ENCODE peak calls at places on chromosomes 4 and X, in seven cellular contexts. One of them, this sample, is unnamed.

GRCh38 chr4:2796261-2797187 is 3.6 kb downstream of the SH3BP2 start:
- DNase-seq in mucosa of gallbladder: peak; percentile 88
- DNase-seq in fibroblast of pulmonary artery: no peak
- DNase-seq in activated naive CD4-positive, alpha-beta T cell treated with anti-CD3 and anti-CD28 coated beads, Interleukin-2, amount 50 U/mL, for 72 hours: peak; percentile 44
- DNase-seq in gastrocnemius medialis: peak; percentile 8
- DNase-seq in kidney tubule cell: peak; percentile 97
- DNase-seq in stimulated activated CD4-positive, alpha-beta T cell treated with anti-CD3 and anti-CD28 coated beads, TNF-alpha, amount 100 ng/mL, for 1 hour: no peak
- DNase-seq in this sample: peak; percentile 85

GRCh38 chr4:140099993-140100392 is 54.0 kb downstream of the MAML3 start:
- DNase-seq in stimulated activated CD4-positive, alpha-beta T cell treated with anti-CD3 and anti-CD28 coated beads, TNF-alpha, amount 100 ng/mL, for 1 hour: no peak
- DNase-seq in gastrocnemius medialis: peak; percentile 25
- DNase-seq in mucosa of gallbladder: no peak
- DNase-seq in activated naive CD4-positive, alpha-beta T cell treated with anti-CD3 and anti-CD28 coated beads, Interleukin-2, amount 50 U/mL, for 72 hours: no peak
- DNase-seq in fibroblast of pulmonary artery: no peak
- DNase-seq in kidney tubule cell: peak; percentile 35
- DNase-seq in this sample: no peak

GRCh38 chr4:2940267-2941137 is 22.7 kb downstream of the NOP14 start:
- DNase-seq in fibroblast of pulmonary artery: no peak
- DNase-seq in stimulated activated CD4-positive, alpha-beta T cell treated with anti-CD3 and anti-CD28 coated beads, TNF-alpha, amount 100 ng/mL, for 1 hour: no peak
- DNase-seq in kidney tubule cell: no peak
- DNase-seq in gastrocnemius medialis: peak; percentile 10
- DNase-seq in mucosa of gallbladder: no peak
- DNase-seq in activated naive CD4-positive, alpha-beta T cell treated with anti-CD3 and anti-CD28 coated beads, Interleukin-2, amount 50 U/mL, for 72 hours: peak; percentile 53
- DNase-seq in this sample: no peak

GRCh38 chr4:184330008-184330400 is 112.3 kb upstream of the ENPP6 start:
- DNase-seq in stimulated activated CD4-positive, alpha-beta T cell treated with anti-CD3 and anti-CD28 coated beads, TNF-alpha, amount 100 ng/mL, for 1 hour: no peak
- DNase-seq in fibroblast of pulmonary artery: no peak
- DNase-seq in kidney tubule cell: peak; percentile 85
- DNase-seq in gastrocnemius medialis: peak; percentile 47
- DNase-seq in mucosa of gallbladder: no peak
- DNase-seq in activated naive CD4-positive, alpha-beta T cell treated with anti-CD3 and anti-CD28 coated beads, Interleukin-2, amount 50 U/mL, for 72 hours: no peak
- DNase-seq in this sample: no peak

GRCh38 chr4:100962698-100963097 is 384.6 kb downstream of the PPP3CA start:
- DNase-seq in activated naive CD4-positive, alpha-beta T cell treated with anti-CD3 and anti-CD28 coated beads, Interleukin-2, amount 50 U/mL, for 72 hours: no peak
- DNase-seq in mucosa of gallbladder: no peak
- DNase-seq in gastrocnemius medialis: no peak
- DNase-seq in kidney tubule cell: no peak
- DNase-seq in stimulated activated CD4-positive, alpha-beta T cell treated with anti-CD3 and anti-CD28 coated beads, TNF-alpha, amount 100 ng/mL, for 1 hour: no peak
- DNase-seq in fibroblast of pulmonary artery: no peak
- DNase-seq in this sample: no peak

GRCh38 chr4:2684486-2684885 is 71.7 kb downstream of the TNIP2 start:
- DNase-seq in mucosa of gallbladder: no peak
- DNase-seq in fibroblast of pulmonary artery: no peak
- DNase-seq in gastrocnemius medialis: no peak
- DNase-seq in stimulated activated CD4-positive, alpha-beta T cell treated with anti-CD3 and anti-CD28 coated beads, TNF-alpha, amount 100 ng/mL, for 1 hour: no peak
- DNase-seq in kidney tubule cell: no peak
- DNase-seq in activated naive CD4-positive, alpha-beta T cell treated with anti-CD3 and anti-CD28 coated beads, Interleukin-2, amount 50 U/mL, for 72 hours: no peak
- DNase-seq in this sample: no peak

GRCh38 chr4:184274288-184274951 is 56.7 kb upstream of the ENPP6 start:
- DNase-seq in activated naive CD4-positive, alpha-beta T cell treated with anti-CD3 and anti-CD28 coated beads, Interleukin-2, amount 50 U/mL, for 72 hours: no peak
- DNase-seq in gastrocnemius medialis: no peak
- DNase-seq in kidney tubule cell: peak; percentile 63
- DNase-seq in fibroblast of pulmonary artery: no peak
- DNase-seq in mucosa of gallbladder: no peak
- DNase-seq in stimulated activated CD4-positive, alpha-beta T cell treated with anti-CD3 and anti-CD28 coated beads, TNF-alpha, amount 100 ng/mL, for 1 hour: no peak
- DNase-seq in this sample: no peak

GRCh38 chr4:30103455-30103854 is 616.7 kb upstream of the PCDH7 start:
- DNase-seq in gastrocnemius medialis: no peak
- DNase-seq in mucosa of gallbladder: no peak
- DNase-seq in activated naive CD4-positive, alpha-beta T cell treated with anti-CD3 and anti-CD28 coated beads, Interleukin-2, amount 50 U/mL, for 72 hours: no peak
- DNase-seq in stimulated activated CD4-positive, alpha-beta T cell treated with anti-CD3 and anti-CD28 coated beads, TNF-alpha, amount 100 ng/mL, for 1 hour: no peak
- DNase-seq in fibroblast of pulmonary artery: peak; percentile 46
- DNase-seq in kidney tubule cell: no peak
- DNase-seq in this sample: no peak

GRCh38 chr4:78652282-78652876 is 100.8 kb downstream of the ANXA3 start:
- DNase-seq in fibroblast of pulmonary artery: peak; percentile 84
- DNase-seq in stimulated activated CD4-positive, alpha-beta T cell treated with anti-CD3 and anti-CD28 coated beads, TNF-alpha, amount 100 ng/mL, for 1 hour: no peak
- DNase-seq in kidney tubule cell: no peak
- DNase-seq in mucosa of gallbladder: peak; percentile 40
- DNase-seq in activated naive CD4-positive, alpha-beta T cell treated with anti-CD3 and anti-CD28 coated beads, Interleukin-2, amount 50 U/mL, for 72 hours: no peak
- DNase-seq in gastrocnemius medialis: no peak
- DNase-seq in this sample: no peak

GRCh38 chr4:48602222-48602621 is 112.2 kb downstream of the ZAR1 start:
- DNase-seq in mucosa of gallbladder: no peak
- DNase-seq in gastrocnemius medialis: no peak
- DNase-seq in stimulated activated CD4-positive, alpha-beta T cell treated with anti-CD3 and anti-CD28 coated beads, TNF-alpha, amount 100 ng/mL, for 1 hour: no peak
- DNase-seq in activated naive CD4-positive, alpha-beta T cell treated with anti-CD3 and anti-CD28 coated beads, Interleukin-2, amount 50 U/mL, for 72 hours: no peak
- DNase-seq in kidney tubule cell: peak; percentile 83
- DNase-seq in fibroblast of pulmonary artery: peak; percentile 29
- DNase-seq in this sample: peak; percentile 85

GRCh38 chr4:89184407-89184806 is 73.1 kb downstream of the TIGD2 start:
- DNase-seq in activated naive CD4-positive, alpha-beta T cell treated with anti-CD3 and anti-CD28 coated beads, Interleukin-2, amount 50 U/mL, for 72 hours: no peak
- DNase-seq in mucosa of gallbladder: no peak
- DNase-seq in stimulated activated CD4-positive, alpha-beta T cell treated with anti-CD3 and anti-CD28 coated beads, TNF-alpha, amount 100 ng/mL, for 1 hour: no peak
- DNase-seq in gastrocnemius medialis: no peak
- DNase-seq in kidney tubule cell: no peak
- DNase-seq in fibroblast of pulmonary artery: no peak
- DNase-seq in this sample: no peak

GRCh38 chr4:169791527-169792156 is 33.9 kb upstream of the HPF1 start:
- DNase-seq in fibroblast of pulmonary artery: peak; percentile 65
- DNase-seq in mucosa of gallbladder: peak; percentile 14
- DNase-seq in gastrocnemius medialis: no peak
- DNase-seq in activated naive CD4-positive, alpha-beta T cell treated with anti-CD3 and anti-CD28 coated beads, Interleukin-2, amount 50 U/mL, for 72 hours: no peak
- DNase-seq in kidney tubule cell: peak; percentile 77
- DNase-seq in stimulated activated CD4-positive, alpha-beta T cell treated with anti-CD3 and anti-CD28 coated beads, TNF-alpha, amount 100 ng/mL, for 1 hour: no peak
- DNase-seq in this sample: peak; percentile 77

GRCh38 chr4:96599752-96600151 is 759.9 kb downstream of the PDHA2 start:
- DNase-seq in stimulated activated CD4-positive, alpha-beta T cell treated with anti-CD3 and anti-CD28 coated beads, TNF-alpha, amount 100 ng/mL, for 1 hour: no peak
- DNase-seq in mucosa of gallbladder: no peak
- DNase-seq in kidney tubule cell: no peak
- DNase-seq in gastrocnemius medialis: no peak
- DNase-seq in fibroblast of pulmonary artery: no peak
- DNase-seq in activated naive CD4-positive, alpha-beta T cell treated with anti-CD3 and anti-CD28 coated beads, Interleukin-2, amount 50 U/mL, for 72 hours: no peak
- DNase-seq in this sample: no peak

GRCh38 chr4:88599298-88599697 is 7.0 kb downstream of the HERC3 start:
- DNase-seq in gastrocnemius medialis: no peak
- DNase-seq in stimulated activated CD4-positive, alpha-beta T cell treated with anti-CD3 and anti-CD28 coated beads, TNF-alpha, amount 100 ng/mL, for 1 hour: no peak
- DNase-seq in fibroblast of pulmonary artery: peak; percentile 62
- DNase-seq in mucosa of gallbladder: no peak
- DNase-seq in activated naive CD4-positive, alpha-beta T cell treated with anti-CD3 and anti-CD28 coated beads, Interleukin-2, amount 50 U/mL, for 72 hours: no peak
- DNase-seq in kidney tubule cell: no peak
- DNase-seq in this sample: no peak

GRCh38 chrX:15790766-15791380 is 589 bp downstream of the ZRSR2 start:
- DNase-seq in activated naive CD4-positive, alpha-beta T cell treated with anti-CD3 and anti-CD28 coated beads, Interleukin-2, amount 50 U/mL, for 72 hours: no peak
- DNase-seq in kidney tubule cell: peak; percentile 46
- DNase-seq in stimulated activated CD4-positive, alpha-beta T cell treated with anti-CD3 and anti-CD28 coated beads, TNF-alpha, amount 100 ng/mL, for 1 hour: no peak
- DNase-seq in gastrocnemius medialis: no peak
- DNase-seq in mucosa of gallbladder: no peak
- DNase-seq in fibroblast of pulmonary artery: peak; percentile 5
- DNase-seq in this sample: no peak

GRCh38 chr4:123484291-123484926 is 87.8 kb downstream of the SPRY1 start:
- DNase-seq in stimulated activated CD4-positive, alpha-beta T cell treated with anti-CD3 and anti-CD28 coated beads, TNF-alpha, amount 100 ng/mL, for 1 hour: no peak
- DNase-seq in mucosa of gallbladder: no peak
- DNase-seq in activated naive CD4-positive, alpha-beta T cell treated with anti-CD3 and anti-CD28 coated beads, Interleukin-2, amount 50 U/mL, for 72 hours: no peak
- DNase-seq in kidney tubule cell: peak; percentile 44
- DNase-seq in fibroblast of pulmonary artery: no peak
- DNase-seq in gastrocnemius medialis: no peak
- DNase-seq in this sample: no peak

GRCh38 chrX:72634321-72634720 is 61.7 kb upstream of the HDAC8 start:
- DNase-seq in stimulated activated CD4-positive, alpha-beta T cell treated with anti-CD3 and anti-CD28 coated beads, TNF-alpha, amount 100 ng/mL, for 1 hour: no peak
- DNase-seq in fibroblast of pulmonary artery: peak; percentile 53
- DNase-seq in activated naive CD4-positive, alpha-beta T cell treated with anti-CD3 and anti-CD28 coated beads, Interleukin-2, amount 50 U/mL, for 72 hours: no peak
- DNase-seq in gastrocnemius medialis: no peak
- DNase-seq in kidney tubule cell: no peak
- DNase-seq in mucosa of gallbladder: no peak
- DNase-seq in this sample: no peak

GRCh38 chr4:2292679-2293108 is 30.8 kb upstream of the MXD4 start:
- DNase-seq in gastrocnemius medialis: no peak
- DNase-seq in stimulated activated CD4-positive, alpha-beta T cell treated with anti-CD3 and anti-CD28 coated beads, TNF-alpha, amount 100 ng/mL, for 1 hour: no peak
- DNase-seq in mucosa of gallbladder: no peak
- DNase-seq in kidney tubule cell: no peak
- DNase-seq in fibroblast of pulmonary artery: peak; percentile 21
- DNase-seq in activated naive CD4-positive, alpha-beta T cell treated with anti-CD3 and anti-CD28 coated beads, Interleukin-2, amount 50 U/mL, for 72 hours: no peak
- DNase-seq in this sample: no peak

GRCh38 chr4:77927991-77928925 is 65.6 kb downstream of the MRPL1 start:
- DNase-seq in mucosa of gallbladder: no peak
- DNase-seq in activated naive CD4-positive, alpha-beta T cell treated with anti-CD3 and anti-CD28 coated beads, Interleukin-2, amount 50 U/mL, for 72 hours: no peak
- DNase-seq in kidney tubule cell: peak; percentile 28
- DNase-seq in fibroblast of pulmonary artery: peak; percentile 78
- DNase-seq in gastrocnemius medialis: no peak
- DNase-seq in stimulated activated CD4-positive, alpha-beta T cell treated with anti-CD3 and anti-CD28 coated beads, TNF-alpha, amount 100 ng/mL, for 1 hour: no peak
- DNase-seq in this sample: peak; percentile 14

GRCh38 chrX:13778916-13779315 is 38.0 kb downstream of the GPM6B start:
- DNase-seq in kidney tubule cell: peak; percentile 45
- DNase-seq in fibroblast of pulmonary artery: peak; percentile 37
- DNase-seq in activated naive CD4-positive, alpha-beta T cell treated with anti-CD3 and anti-CD28 coated beads, Interleukin-2, amount 50 U/mL, for 72 hours: no peak
- DNase-seq in mucosa of gallbladder: no peak
- DNase-seq in gastrocnemius medialis: peak; percentile 13
- DNase-seq in stimulated activated CD4-positive, alpha-beta T cell treated with anti-CD3 and anti-CD28 coated beads, TNF-alpha, amount 100 ng/mL, for 1 hour: no peak
- DNase-seq in this sample: no peak

GRCh38 chrX:387729-388128 is 1.0 kb upstream of the PPP2R3B start:
- DNase-seq in fibroblast of pulmonary artery: no peak
- DNase-seq in stimulated activated CD4-positive, alpha-beta T cell treated with anti-CD3 and anti-CD28 coated beads, TNF-alpha, amount 100 ng/mL, for 1 hour: no peak
- DNase-seq in activated naive CD4-positive, alpha-beta T cell treated with anti-CD3 and anti-CD28 coated beads, Interleukin-2, amount 50 U/mL, for 72 hours: no peak
- DNase-seq in gastrocnemius medialis: no peak
- DNase-seq in kidney tubule cell: no peak
- DNase-seq in mucosa of gallbladder: no peak
- DNase-seq in this sample: no peak

GRCh38 chr4:17055788-17056187 is 157.3 kb upstream of the LDB2 start:
- DNase-seq in stimulated activated CD4-positive, alpha-beta T cell treated with anti-CD3 and anti-CD28 coated beads, TNF-alpha, amount 100 ng/mL, for 1 hour: no peak
- DNase-seq in fibroblast of pulmonary artery: peak; percentile 89
- DNase-seq in gastrocnemius medialis: no peak
- DNase-seq in kidney tubule cell: peak; percentile 47
- DNase-seq in activated naive CD4-positive, alpha-beta T cell treated with anti-CD3 and anti-CD28 coated beads, Interleukin-2, amount 50 U/mL, for 72 hours: no peak
- DNase-seq in mucosa of gallbladder: no peak
- DNase-seq in this sample: no peak

GRCh38 chr4:70712604-70713452 is 8.9 kb upstream of the RUFY3 start:
- DNase-seq in gastrocnemius medialis: no peak
- DNase-seq in mucosa of gallbladder: no peak
- DNase-seq in stimulated activated CD4-positive, alpha-beta T cell treated with anti-CD3 and anti-CD28 coated beads, TNF-alpha, amount 100 ng/mL, for 1 hour: no peak
- DNase-seq in activated naive CD4-positive, alpha-beta T cell treated with anti-CD3 and anti-CD28 coated beads, Interleukin-2, amount 50 U/mL, for 72 hours: no peak
- DNase-seq in fibroblast of pulmonary artery: no peak
- DNase-seq in kidney tubule cell: no peak
- DNase-seq in this sample: no peak

GRCh38 chr4:74395633-74396032 is 30.7 kb downstream of the EREG start:
- DNase-seq in stimulated activated CD4-positive, alpha-beta T cell treated with anti-CD3 and anti-CD28 coated beads, TNF-alpha, amount 100 ng/mL, for 1 hour: no peak
- DNase-seq in activated naive CD4-positive, alpha-beta T cell treated with anti-CD3 and anti-CD28 coated beads, Interleukin-2, amount 50 U/mL, for 72 hours: no peak
- DNase-seq in kidney tubule cell: no peak
- DNase-seq in mucosa of gallbladder: no peak
- DNase-seq in fibroblast of pulmonary artery: peak; percentile 31
- DNase-seq in gastrocnemius medialis: no peak
- DNase-seq in this sample: no peak

GRCh38 chr4:39037491-39037825 is 5.2 kb upstream of the TMEM156 start:
- DNase-seq in activated naive CD4-positive, alpha-beta T cell treated with anti-CD3 and anti-CD28 coated beads, Interleukin-2, amount 50 U/mL, for 72 hours: no peak
- DNase-seq in gastrocnemius medialis: no peak
- DNase-seq in stimulated activated CD4-positive, alpha-beta T cell treated with anti-CD3 and anti-CD28 coated beads, TNF-alpha, amount 100 ng/mL, for 1 hour: no peak
- DNase-seq in mucosa of gallbladder: no peak
- DNase-seq in kidney tubule cell: peak; percentile 59
- DNase-seq in fibroblast of pulmonary artery: peak; percentile 40
- DNase-seq in this sample: peak; percentile 7

GRCh38 chrX:78329486-78329885 is 2.1 kb upstream of the CYSLTR1 start:
- DNase-seq in stimulated activated CD4-positive, alpha-beta T cell treated with anti-CD3 and anti-CD28 coated beads, TNF-alpha, amount 100 ng/mL, for 1 hour: no peak
- DNase-seq in activated naive CD4-positive, alpha-beta T cell treated with anti-CD3 and anti-CD28 coated beads, Interleukin-2, amount 50 U/mL, for 72 hours: no peak
- DNase-seq in fibroblast of pulmonary artery: no peak
- DNase-seq in gastrocnemius medialis: no peak
- DNase-seq in kidney tubule cell: no peak
- DNase-seq in mucosa of gallbladder: no peak
- DNase-seq in this sample: no peak

GRCh38 chr4:147094228-147094627 is 148.6 kb upstream of the TTC29 start:
- DNase-seq in stimulated activated CD4-positive, alpha-beta T cell treated with anti-CD3 and anti-CD28 coated beads, TNF-alpha, amount 100 ng/mL, for 1 hour: no peak
- DNase-seq in gastrocnemius medialis: no peak
- DNase-seq in fibroblast of pulmonary artery: no peak
- DNase-seq in kidney tubule cell: no peak
- DNase-seq in activated naive CD4-positive, alpha-beta T cell treated with anti-CD3 and anti-CD28 coated beads, Interleukin-2, amount 50 U/mL, for 72 hours: no peak
- DNase-seq in mucosa of gallbladder: no peak
- DNase-seq in this sample: no peak

GRCh38 chr4:111693754-111694153 is 451.5 kb upstream of the FAM241A start:
- DNase-seq in gastrocnemius medialis: no peak
- DNase-seq in kidney tubule cell: no peak
- DNase-seq in activated naive CD4-positive, alpha-beta T cell treated with anti-CD3 and anti-CD28 coated beads, Interleukin-2, amount 50 U/mL, for 72 hours: no peak
- DNase-seq in mucosa of gallbladder: no peak
- DNase-seq in stimulated activated CD4-positive, alpha-beta T cell treated with anti-CD3 and anti-CD28 coated beads, TNF-alpha, amount 100 ng/mL, for 1 hour: no peak
- DNase-seq in fibroblast of pulmonary artery: no peak
- DNase-seq in this sample: no peak

GRCh38 chr4:41145571-41146078 is 68.7 kb downstream of the APBB2 start:
- DNase-seq in mucosa of gallbladder: no peak
- DNase-seq in kidney tubule cell: peak; percentile 30
- DNase-seq in gastrocnemius medialis: no peak
- DNase-seq in activated naive CD4-positive, alpha-beta T cell treated with anti-CD3 and anti-CD28 coated beads, Interleukin-2, amount 50 U/mL, for 72 hours: no peak
- DNase-seq in fibroblast of pulmonary artery: no peak
- DNase-seq in stimulated activated CD4-positive, alpha-beta T cell treated with anti-CD3 and anti-CD28 coated beads, TNF-alpha, amount 100 ng/mL, for 1 hour: no peak
- DNase-seq in this sample: no peak

GRCh38 chrX:1545776-1546408 is 8.9 kb upstream of the P2RY8 start:
- DNase-seq in stimulated activated CD4-positive, alpha-beta T cell treated with anti-CD3 and anti-CD28 coated beads, TNF-alpha, amount 100 ng/mL, for 1 hour: no peak
- DNase-seq in gastrocnemius medialis: no peak
- DNase-seq in kidney tubule cell: no peak
- DNase-seq in mucosa of gallbladder: no peak
- DNase-seq in fibroblast of pulmonary artery: no peak
- DNase-seq in activated naive CD4-positive, alpha-beta T cell treated with anti-CD3 and anti-CD28 coated beads, Interleukin-2, amount 50 U/mL, for 72 hours: no peak
- DNase-seq in this sample: no peak

GRCh38 chrX:53087378-53087777 is 5.2 kb downstream of the TSPYL2 start:
- DNase-seq in stimulated activated CD4-positive, alpha-beta T cell treated with anti-CD3 and anti-CD28 coated beads, TNF-alpha, amount 100 ng/mL, for 1 hour: no peak
- DNase-seq in fibroblast of pulmonary artery: no peak
- DNase-seq in activated naive CD4-positive, alpha-beta T cell treated with anti-CD3 and anti-CD28 coated beads, Interleukin-2, amount 50 U/mL, for 72 hours: no peak
- DNase-seq in kidney tubule cell: no peak
- DNase-seq in gastrocnemius medialis: no peak
- DNase-seq in mucosa of gallbladder: no peak
- DNase-seq in this sample: no peak

GRCh38 chr4:125311503-125311902 is 3.3 kb upstream of the FAT4 start:
- DNase-seq in gastrocnemius medialis: no peak
- DNase-seq in kidney tubule cell: no peak
- DNase-seq in stimulated activated CD4-positive, alpha-beta T cell treated with anti-CD3 and anti-CD28 coated beads, TNF-alpha, amount 100 ng/mL, for 1 hour: no peak
- DNase-seq in mucosa of gallbladder: no peak
- DNase-seq in fibroblast of pulmonary artery: no peak
- DNase-seq in activated naive CD4-positive, alpha-beta T cell treated with anti-CD3 and anti-CD28 coated beads, Interleukin-2, amount 50 U/mL, for 72 hours: no peak
- DNase-seq in this sample: no peak

GRCh38 chr4:39319678-39320077 is 46.5 kb downstream of the RFC1 start:
- DNase-seq in activated naive CD4-positive, alpha-beta T cell treated with anti-CD3 and anti-CD28 coated beads, Interleukin-2, amount 50 U/mL, for 72 hours: no peak
- DNase-seq in kidney tubule cell: peak; percentile 94
- DNase-seq in stimulated activated CD4-positive, alpha-beta T cell treated with anti-CD3 and anti-CD28 coated beads, TNF-alpha, amount 100 ng/mL, for 1 hour: no peak
- DNase-seq in fibroblast of pulmonary artery: peak; percentile 92
- DNase-seq in mucosa of gallbladder: no peak
- DNase-seq in gastrocnemius medialis: no peak
- DNase-seq in this sample: peak; percentile 63

GRCh38 chrX:68365356-68365755 is 67.9 kb downstream of the OPHN1 start:
- DNase-seq in gastrocnemius medialis: no peak
- DNase-seq in mucosa of gallbladder: no peak
- DNase-seq in kidney tubule cell: no peak
- DNase-seq in fibroblast of pulmonary artery: peak; percentile 9
- DNase-seq in stimulated activated CD4-positive, alpha-beta T cell treated with anti-CD3 and anti-CD28 coated beads, TNF-alpha, amount 100 ng/mL, for 1 hour: no peak
- DNase-seq in activated naive CD4-positive, alpha-beta T cell treated with anti-CD3 and anti-CD28 coated beads, Interleukin-2, amount 50 U/mL, for 72 hours: no peak
- DNase-seq in this sample: no peak

GRCh38 chr4:5365071-5366008 is 314.1 kb downstream of the STK32B start:
- DNase-seq in activated naive CD4-positive, alpha-beta T cell treated with anti-CD3 and anti-CD28 coated beads, Interleukin-2, amount 50 U/mL, for 72 hours: no peak
- DNase-seq in fibroblast of pulmonary artery: peak; percentile 59
- DNase-seq in gastrocnemius medialis: no peak
- DNase-seq in stimulated activated CD4-positive, alpha-beta T cell treated with anti-CD3 and anti-CD28 coated beads, TNF-alpha, amount 100 ng/mL, for 1 hour: no peak
- DNase-seq in kidney tubule cell: peak; percentile 95
- DNase-seq in mucosa of gallbladder: peak; percentile 42
- DNase-seq in this sample: peak; percentile 78

GRCh38 chr4:157447195-157447594 is 226.7 kb downstream of the GRIA2 start:
- DNase-seq in activated naive CD4-positive, alpha-beta T cell treated with anti-CD3 and anti-CD28 coated beads, Interleukin-2, amount 50 U/mL, for 72 hours: no peak
- DNase-seq in gastrocnemius medialis: no peak
- DNase-seq in kidney tubule cell: no peak
- DNase-seq in stimulated activated CD4-positive, alpha-beta T cell treated with anti-CD3 and anti-CD28 coated beads, TNF-alpha, amount 100 ng/mL, for 1 hour: no peak
- DNase-seq in fibroblast of pulmonary artery: no peak
- DNase-seq in mucosa of gallbladder: no peak
- DNase-seq in this sample: no peak